ENCODE peak calls at places on chromosomes 4 and X, in eight cellular contexts. D is naive thymus-derived CD8-positive, alpha-beta T cell; J is SW 1271; Z is A549; V is head of caudate nucleus; B is NCI-H1092; O is kidney epithelial cell; H is heart left ventricle. E is an unnamed sample.

GRCh38 chr4:242121-242848 is 63.0 kb downstream of the ZNF732 start:
- DNase-seq in V (peak), Z (no peak), J (peak), B (peak), H (peak), O (no peak), D (peak), E (peak)

GRCh38 chrX:101407748-101408529 is at the start of the genes GLA and HNRNPH2:
- DNase-seq in V (peak), J (peak), H (peak), D (peak), B (peak), O (peak), Z (peak), E (peak)

GRCh38 chr4:169351860-169352259 is 81.1 kb upstream of the SH3RF1 start:
- DNase-seq in Z (no peak), J (no peak), B (no peak), D (no peak), O (peak), H (no peak), V (no peak), E (peak)

GRCh38 chr4:30839583-30840520 is 119.7 kb downstream of the PCDH7 start:
- DNase-seq in O (peak), H (no peak), J (no peak), D (no peak), V (no peak), Z (no peak), B (no peak), E (no peak)

GRCh38 chr4:1418494-1419285 is 12.4 kb upstream of the NKX1-1 start:
- DNase-seq in J (no peak), D (peak), O (no peak), Z (no peak), V (no peak), H (peak), B (no peak), E (no peak)

GRCh38 chr4:9679704-9680478 is 101.5 kb upstream of the DRD5 start:
- DNase-seq in O (no peak), B (no peak), Z (no peak), V (no peak), J (no peak), D (no peak), H (no peak), E (no peak)

GRCh38 chrX:30713061-30713525 is 59.9 kb downstream of the GK start:
- DNase-seq in V (peak), J (peak), Z (peak), D (peak), H (no peak), B (peak), O (peak), E (peak)

GRCh38 chr4:183200453-183200852 is 101.4 kb downstream of the WWC2 start:
- DNase-seq in D (no peak), O (no peak), Z (no peak), V (peak), J (no peak), B (no peak), H (peak), E (peak)

GRCh38 chr4:125280892-125281403 is 33.8 kb upstream of the FAT4 start:
- DNase-seq in D (no peak), B (no peak), H (peak), J (no peak), Z (no peak), O (no peak), V (no peak), E (no peak)

GRCh38 chr4:134126161-134126560 is 75.4 kb downstream of the PABPC4L start:
- DNase-seq in D (no peak), J (no peak), H (no peak), Z (no peak), V (no peak), B (no peak), O (no peak), E (no peak)

GRCh38 chr4:47349323-47349722 is 114.2 kb downstream of the COMMD8 start:
- DNase-seq in O (no peak), V (no peak), D (no peak), Z (no peak), H (no peak), J (no peak), B (no peak), E (no peak)

GRCh38 chr4:188930822-188931221 is 791.6 kb downstream of the TRIML1 start:
- DNase-seq in B (no peak), J (no peak), Z (no peak), D (no peak), H (no peak), O (no peak), V (no peak), E (no peak)

GRCh38 chrX:120604359-120604782 is 470 bp downstream of the MCTS1 start:
- DNase-seq in B (peak), D (peak), V (peak), O (no peak), Z (peak), J (peak), H (no peak), E (no peak)

GRCh38 chrX:73127700-73128241 is 48.5 kb upstream of the PABPC1L2A start:
- DNase-seq in V (peak), D (no peak), Z (no peak), O (no peak), H (no peak), J (no peak), B (no peak), E (no peak)

GRCh38 chr4:66691101-66691500 is 854.2 kb downstream of the CENPC start:
- DNase-seq in D (no peak), J (no peak), O (no peak), H (no peak), Z (no peak), B (no peak), V (no peak), E (no peak)

GRCh38 chr4:41815478-41815877 is 67.0 kb upstream of the PHOX2B start:
- DNase-seq in H (no peak), V (no peak), Z (no peak), O (no peak), D (no peak), J (no peak), B (no peak), E (no peak)

GRCh38 chr4:163540977-163541376 is 46.5 kb downstream of the TMA16 start:
- DNase-seq in D (no peak), B (no peak), O (no peak), J (no peak), V (no peak), H (no peak), Z (no peak), E (no peak)

GRCh38 chr4:26051278-26051677 is 137.3 kb downstream of the SMIM20 start:
- DNase-seq in Z (no peak), J (no peak), V (no peak), B (no peak), H (no peak), O (no peak), D (no peak), E (no peak)

GRCh38 chr4:156085073-156085472 is 131.4 kb upstream of the CTSO start:
- DNase-seq in V (no peak), D (no peak), Z (no peak), B (no peak), J (no peak), H (no peak), O (no peak), E (no peak)

GRCh38 chr4:182486895-182487294 is 243.7 kb downstream of the TENM3 start:
- DNase-seq in Z (no peak), J (no peak), D (no peak), V (no peak), B (no peak), O (no peak), H (no peak), E (no peak)

GRCh38 chr4:86730310-86730709 is 118.9 kb downstream of the SLC10A6 start:
- DNase-seq in D (no peak), Z (no peak), B (no peak), O (no peak), J (no peak), V (no peak), H (peak), E (no peak)

GRCh38 chr4:168560184-168560834 is 63.5 kb downstream of the PALLD start:
- DNase-seq in B (peak), J (no peak), H (no peak), Z (no peak), O (no peak), V (no peak), D (no peak), E (no peak)

GRCh38 chr4:127685292-127685691 is 44.9 kb upstream of the SLC25A31 start:
- DNase-seq in O (no peak), V (no peak), Z (no peak), H (no peak), J (no peak), B (no peak), D (no peak), E (no peak)

GRCh38 chr4:121192500-121192899 is 28.4 kb upstream of the TNIP3 start:
- DNase-seq in V (no peak), J (peak), D (no peak), O (no peak), Z (no peak), H (no peak), B (peak), E (no peak)

GRCh38 chr4:145679991-145680455 is at the start of gene C4orf51:
- DNase-seq in B (no peak), J (no peak), O (peak), H (no peak), V (no peak), D (no peak), Z (no peak), E (peak)

GRCh38 chrX:134671207-134671750 is 13.0 kb upstream of the PLAC1 start:
- DNase-seq in V (no peak), D (no peak), H (no peak), J (no peak), Z (no peak), B (no peak), O (no peak), E (peak)

GRCh38 chr4:102169345-102169744 is 175.9 kb downstream of the SLC39A8 start:
- DNase-seq in J (no peak), Z (no peak), B (peak), O (no peak), V (no peak), D (no peak), H (no peak), E (no peak)

GRCh38 chr4:34850426-34850825 is 1393.9 kb downstream of the ARAP2 start:
- DNase-seq in J (no peak), V (no peak), O (no peak), D (no peak), B (no peak), Z (no peak), H (no peak), E (no peak)

GRCh38 chr4:19883841-19884240 is 367.9 kb upstream of the SLIT2 start:
- DNase-seq in B (no peak), V (no peak), H (no peak), D (no peak), Z (no peak), O (no peak), J (no peak), E (no peak)

GRCh38 chr4:103634236-103634635 is 85.5 kb downstream of the TACR3 start:
- DNase-seq in D (no peak), V (no peak), J (no peak), Z (no peak), O (no peak), B (no peak), H (no peak), E (no peak)

GRCh38 chr4:71130827-71131603 is 137.6 kb downstream of the DCK start:
- DNase-seq in J (no peak), Z (peak), B (no peak), H (no peak), D (no peak), V (no peak), O (no peak), E (no peak)

GRCh38 chr4:39118034-39118658 is 56.1 kb downstream of the KLHL5 start:
- DNase-seq in Z (no peak), O (no peak), V (no peak), H (no peak), B (no peak), D (no peak), J (no peak), E (no peak)

GRCh38 chr4:40187386-40187913 is 9.4 kb upstream of the RHOH start:
- DNase-seq in Z (no peak), O (no peak), J (no peak), B (no peak), V (no peak), D (no peak), H (no peak), E (no peak)

GRCh38 chr4:15078682-15079642 is 76.7 kb downstream of the CPEB2 start:
- DNase-seq in J (no peak), Z (no peak), V (no peak), B (no peak), H (no peak), D (no peak), O (no peak), E (no peak)

GRCh38 chr4:31192372-31192771 is 472.2 kb downstream of the PCDH7 start:
- DNase-seq in B (no peak), D (no peak), O (no peak), Z (no peak), J (no peak), H (no peak), V (no peak), E (no peak)

GRCh38 chr4:146379744-146380143 is 142.0 kb downstream of the SLC10A7 start:
- DNase-seq in B (no peak), O (no peak), J (no peak), V (no peak), Z (no peak), H (no peak), D (no peak), E (no peak)

GRCh38 chr4:8920969-8921368 is 49.3 kb upstream of the HMX1 start:
- DNase-seq in J (no peak), O (no peak), H (no peak), Z (no peak), B (no peak), D (no peak), V (no peak), E (no peak)